ENCODE peak calls at places on chromosomes 2 and 18, in nine cellular contexts. One of them, this sample, is unnamed.

GRCh38 chr18:8411492-8411891 is 197.7 kb upstream of the RAB12 start:
- DNase-seq in neural progenitor cell: no peak
- DNase-seq in mesenchymal stem cell: no peak
- DNase-seq in PC-3: no peak
- DNase-seq in colonic mucosa: no peak
- DNase-seq in astrocyte: no peak
- DNase-seq in HCT116: no peak
- DNase-seq in neuronal stem cell: no peak
- DNase-seq in GM23248: peak; percentile 39
- DNase-seq in this sample: no peak

GRCh38 chr18:33804258-33804657 is 226.2 kb downstream of the ASXL3 start:
- DNase-seq in PC-3: peak; percentile 25
- DNase-seq in HCT116: no peak
- DNase-seq in GM23248: peak; percentile 23
- DNase-seq in mesenchymal stem cell: peak; percentile 29
- DNase-seq in neuronal stem cell: no peak
- DNase-seq in astrocyte: peak; percentile 66
- DNase-seq in colonic mucosa: peak; percentile 32
- DNase-seq in neural progenitor cell: no peak
- DNase-seq in this sample: peak; percentile 66

GRCh38 chr18:47248610-47249343 is 2.7 kb downstream of the SKOR2 start:
- DNase-seq in neuronal stem cell: no peak
- DNase-seq in colonic mucosa: no peak
- DNase-seq in astrocyte: no peak
- DNase-seq in PC-3: no peak
- DNase-seq in HCT116: no peak
- DNase-seq in GM23248: no peak
- DNase-seq in mesenchymal stem cell: no peak
- DNase-seq in neural progenitor cell: peak; percentile 56
- DNase-seq in this sample: no peak

GRCh38 chr18:48348739-48349138 is 60.4 kb downstream of the ZBTB7C start:
- DNase-seq in HCT116: no peak
- DNase-seq in PC-3: no peak
- DNase-seq in GM23248: no peak
- DNase-seq in mesenchymal stem cell: no peak
- DNase-seq in colonic mucosa: no peak
- DNase-seq in neuronal stem cell: no peak
- DNase-seq in neural progenitor cell: no peak
- DNase-seq in astrocyte: no peak
- DNase-seq in this sample: no peak

GRCh38 chr2:98348066-98348561 is 1.9 kb downstream of the CNGA3 start:
- DNase-seq in PC-3: no peak
- DNase-seq in astrocyte: no peak
- DNase-seq in neural progenitor cell: peak; percentile 68
- DNase-seq in neuronal stem cell: peak; percentile 30
- DNase-seq in mesenchymal stem cell: peak; percentile 21
- DNase-seq in GM23248: peak; percentile 18
- DNase-seq in colonic mucosa: no peak
- DNase-seq in HCT116: no peak
- DNase-seq in this sample: no peak

GRCh38 chr18:48045744-48046143 is 115.3 kb upstream of the SMAD2 start:
- DNase-seq in GM23248: no peak
- DNase-seq in HCT116: no peak
- DNase-seq in mesenchymal stem cell: no peak
- DNase-seq in astrocyte: no peak
- DNase-seq in neural progenitor cell: no peak
- DNase-seq in neuronal stem cell: no peak
- DNase-seq in PC-3: no peak
- DNase-seq in colonic mucosa: no peak
- DNase-seq in this sample: no peak

GRCh38 chr2:239994086-239994485 is 31.1 kb downstream of the NDUFA10 start:
- DNase-seq in HCT116: no peak
- DNase-seq in GM23248: no peak
- DNase-seq in neural progenitor cell: no peak
- DNase-seq in neuronal stem cell: no peak
- DNase-seq in PC-3: no peak
- DNase-seq in colonic mucosa: no peak
- DNase-seq in astrocyte: no peak
- DNase-seq in mesenchymal stem cell: no peak
- DNase-seq in this sample: no peak

GRCh38 chr2:54581326-54582039 is 125.4 kb downstream of the SPTBN1 start:
- DNase-seq in mesenchymal stem cell: no peak
- DNase-seq in PC-3: no peak
- DNase-seq in neural progenitor cell: no peak
- DNase-seq in astrocyte: no peak
- DNase-seq in colonic mucosa: no peak
- DNase-seq in GM23248: no peak
- DNase-seq in HCT116: no peak
- DNase-seq in neuronal stem cell: no peak
- DNase-seq in this sample: no peak

GRCh38 chr2:216992056-216992455 is 132.2 kb upstream of the TNP1 start:
- DNase-seq in neuronal stem cell: no peak
- DNase-seq in HCT116: no peak
- DNase-seq in neural progenitor cell: no peak
- DNase-seq in colonic mucosa: no peak
- DNase-seq in GM23248: peak; percentile 7
- DNase-seq in astrocyte: no peak
- DNase-seq in mesenchymal stem cell: peak; percentile 60
- DNase-seq in PC-3: no peak
- DNase-seq in this sample: peak; percentile 24

GRCh38 chr2:30206461-30207430 is 24.6 kb upstream of the LBH start:
- DNase-seq in neuronal stem cell: no peak
- DNase-seq in GM23248: peak; percentile 18
- DNase-seq in colonic mucosa: no peak
- DNase-seq in neural progenitor cell: peak; percentile 23
- DNase-seq in PC-3: no peak
- DNase-seq in mesenchymal stem cell: no peak
- DNase-seq in astrocyte: no peak
- DNase-seq in HCT116: no peak
- DNase-seq in this sample: peak; percentile 17

GRCh38 chr18:52343138-52343537 is 3.1 kb downstream of the DCC start:
- DNase-seq in colonic mucosa: no peak
- DNase-seq in neuronal stem cell: no peak
- DNase-seq in neural progenitor cell: peak; percentile 71
- DNase-seq in HCT116: no peak
- DNase-seq in mesenchymal stem cell: no peak
- DNase-seq in PC-3: peak; percentile 3
- DNase-seq in GM23248: no peak
- DNase-seq in astrocyte: no peak
- DNase-seq in this sample: peak; percentile 8

GRCh38 chr2:96662360-96662759 is 19.8 kb downstream of the FER1L5 start:
- DNase-seq in PC-3: no peak
- DNase-seq in colonic mucosa: no peak
- DNase-seq in HCT116: no peak
- DNase-seq in mesenchymal stem cell: no peak
- DNase-seq in neural progenitor cell: no peak
- DNase-seq in astrocyte: no peak
- DNase-seq in neuronal stem cell: no peak
- DNase-seq in GM23248: no peak
- DNase-seq in this sample: no peak

GRCh38 chr2:96195410-96196071 is 13.1 kb downstream of the STARD7 start:
- DNase-seq in mesenchymal stem cell: peak; percentile 87
- DNase-seq in HCT116: no peak
- DNase-seq in colonic mucosa: peak; percentile 45
- DNase-seq in astrocyte: peak; percentile 83
- DNase-seq in neural progenitor cell: no peak
- DNase-seq in GM23248: peak; percentile 72
- DNase-seq in PC-3: peak; percentile 47
- DNase-seq in neuronal stem cell: no peak
- DNase-seq in this sample: peak; percentile 50

GRCh38 chr2:44927979-44928659 is 13.4 kb upstream of the SIX3 start:
- DNase-seq in neural progenitor cell: peak; percentile 86
- DNase-seq in neuronal stem cell: no peak
- DNase-seq in HCT116: no peak
- DNase-seq in PC-3: no peak
- DNase-seq in astrocyte: no peak
- DNase-seq in GM23248: no peak
- DNase-seq in mesenchymal stem cell: no peak
- DNase-seq in colonic mucosa: no peak
- DNase-seq in this sample: no peak

GRCh38 chr2:25366629-25367028 is 24.9 kb upstream of the DNMT3A start:
- DNase-seq in astrocyte: no peak
- DNase-seq in mesenchymal stem cell: no peak
- DNase-seq in PC-3: no peak
- DNase-seq in colonic mucosa: no peak
- DNase-seq in HCT116: no peak
- DNase-seq in neural progenitor cell: no peak
- DNase-seq in neuronal stem cell: no peak
- DNase-seq in GM23248: no peak
- DNase-seq in this sample: no peak

GRCh38 chr2:237615631-237616249 is 11.6 kb upstream of the LRRFIP1 start:
- DNase-seq in colonic mucosa: no peak
- DNase-seq in mesenchymal stem cell: no peak
- DNase-seq in HCT116: no peak
- DNase-seq in GM23248: no peak
- DNase-seq in neuronal stem cell: no peak
- DNase-seq in neural progenitor cell: no peak
- DNase-seq in astrocyte: no peak
- DNase-seq in PC-3: no peak
- DNase-seq in this sample: no peak

GRCh38 chr2:237614151-237614720 is 13.2 kb upstream of the LRRFIP1 start:
- DNase-seq in GM23248: no peak
- DNase-seq in neuronal stem cell: no peak
- DNase-seq in mesenchymal stem cell: peak; percentile 52
- DNase-seq in HCT116: no peak
- DNase-seq in colonic mucosa: no peak
- DNase-seq in PC-3: no peak
- DNase-seq in astrocyte: peak; percentile 63
- DNase-seq in neural progenitor cell: peak; percentile 37
- DNase-seq in this sample: no peak

GRCh38 chr2:237618449-237618848 is 8.9 kb upstream of the LRRFIP1 start:
- DNase-seq in PC-3: no peak
- DNase-seq in astrocyte: peak; percentile 64
- DNase-seq in neuronal stem cell: no peak
- DNase-seq in colonic mucosa: no peak
- DNase-seq in neural progenitor cell: no peak
- DNase-seq in HCT116: no peak
- DNase-seq in GM23248: peak; percentile 83
- DNase-seq in mesenchymal stem cell: peak; percentile 63
- DNase-seq in this sample: peak; percentile 59

GRCh38 chr2:237616373-237617304 is 10.7 kb upstream of the LRRFIP1 start:
- DNase-seq in colonic mucosa: no peak
- DNase-seq in PC-3: peak; percentile 28
- DNase-seq in neural progenitor cell: no peak
- DNase-seq in astrocyte: peak; percentile 76
- DNase-seq in GM23248: peak; percentile 87
- DNase-seq in neuronal stem cell: no peak
- DNase-seq in mesenchymal stem cell: peak; percentile 79
- DNase-seq in HCT116: no peak
- DNase-seq in this sample: peak; percentile 85

GRCh38 chr2:237617305-237617982 is 9.9 kb upstream of the LRRFIP1 start:
- DNase-seq in astrocyte: no peak
- DNase-seq in mesenchymal stem cell: no peak
- DNase-seq in neural progenitor cell: peak; percentile 45
- DNase-seq in GM23248: no peak
- DNase-seq in neuronal stem cell: no peak
- DNase-seq in colonic mucosa: no peak
- DNase-seq in PC-3: no peak
- DNase-seq in HCT116: no peak
- DNase-seq in this sample: no peak
- H3K4me1 ChIP-seq in astrocyte: peaks cover 34% of the 10 kb centered on the region
- H3K4me1 ChIP-seq in mesenchymal stem cell: peaks cover 13% of the 10 kb centered on the region
- H3K4me1 ChIP-seq in neural progenitor cell: peaks cover 22% of the 10 kb centered on the region
- H3K4me1 ChIP-seq in GM23248: peaks cover 35% of the 10 kb centered on the region
- H3K4me1 ChIP-seq in neuronal stem cell: peaks cover 5% of the 10 kb centered on the region
- H3K4me1 ChIP-seq in colonic mucosa: no peaks in the 10 kb centered on the region
- H3K4me1 ChIP-seq in PC-3: peaks cover 7% of the 10 kb centered on the region
- H3K4me1 ChIP-seq in HCT116: peaks cover 15% of the 10 kb centered on the region
- H3K4me1 ChIP-seq in this sample: peaks cover 28% of the 10 kb centered on the region

GRCh38 chr2:203396667-203397066 is 68.5 kb downstream of the ABI2 start:
- DNase-seq in colonic mucosa: no peak
- DNase-seq in neuronal stem cell: no peak
- DNase-seq in PC-3: no peak
- DNase-seq in HCT116: no peak
- DNase-seq in neural progenitor cell: peak; percentile 39
- DNase-seq in GM23248: no peak
- DNase-seq in astrocyte: no peak
- DNase-seq in mesenchymal stem cell: peak; percentile 11
- DNase-seq in this sample: no peak
- H3K9ac ChIP-seq in colonic mucosa: no peak overlapping the region
- H3K9ac ChIP-seq in neuronal stem cell: no peak overlapping the region
- H3K9ac ChIP-seq in PC-3: no peak overlapping the region
- H3K9ac ChIP-seq in HCT116: no peak overlapping the region
- H3K9ac ChIP-seq in neural progenitor cell: no peak overlapping the region
- H3K9ac ChIP-seq in GM23248: no peak overlapping the region
- H3K9ac ChIP-seq in astrocyte: no peak overlapping the region
- H3K9ac ChIP-seq in mesenchymal stem cell: no peak overlapping the region
- H3K9ac ChIP-seq in this sample: no peak overlapping the region

GRCh38 chr2:63064197-63064596 is 13.6 kb downstream of the OTX1 start:
- DNase-seq in colonic mucosa: no peak
- DNase-seq in PC-3: peak; percentile 27
- DNase-seq in neuronal stem cell: no peak
- DNase-seq in GM23248: no peak
- DNase-seq in astrocyte: no peak
- DNase-seq in neural progenitor cell: no peak
- DNase-seq in mesenchymal stem cell: no peak
- DNase-seq in HCT116: no peak
- DNase-seq in this sample: no peak

GRCh38 chr2:63064661-63065060 is 14.0 kb downstream of the OTX1 start:
- DNase-seq in neuronal stem cell: no peak
- DNase-seq in PC-3: no peak
- DNase-seq in colonic mucosa: no peak
- DNase-seq in GM23248: no peak
- DNase-seq in astrocyte: no peak
- DNase-seq in mesenchymal stem cell: no peak
- DNase-seq in neural progenitor cell: no peak
- DNase-seq in HCT116: no peak
- DNase-seq in this sample: no peak

GRCh38 chr2:63066838-63067237 is 16.2 kb downstream of the OTX1 start:
- DNase-seq in colonic mucosa: no peak
- DNase-seq in mesenchymal stem cell: no peak
- DNase-seq in astrocyte: no peak
- DNase-seq in HCT116: no peak
- DNase-seq in neuronal stem cell: no peak
- DNase-seq in GM23248: no peak
- DNase-seq in PC-3: no peak
- DNase-seq in neural progenitor cell: no peak
- DNase-seq in this sample: no peak

GRCh38 chr2:63071664-63072063 is 21.0 kb downstream of the OTX1 start:
- DNase-seq in astrocyte: no peak
- DNase-seq in neural progenitor cell: no peak
- DNase-seq in HCT116: no peak
- DNase-seq in PC-3: no peak
- DNase-seq in GM23248: no peak
- DNase-seq in neuronal stem cell: no peak
- DNase-seq in colonic mucosa: no peak
- DNase-seq in mesenchymal stem cell: no peak
- DNase-seq in this sample: no peak

GRCh38 chr2:63066265-63066664 is 15.6 kb downstream of the OTX1 start:
- DNase-seq in PC-3: no peak
- DNase-seq in mesenchymal stem cell: no peak
- DNase-seq in HCT116: no peak
- DNase-seq in colonic mucosa: no peak
- DNase-seq in neural progenitor cell: no peak
- DNase-seq in neuronal stem cell: no peak
- DNase-seq in GM23248: no peak
- DNase-seq in astrocyte: no peak
- DNase-seq in this sample: no peak
- H3K27me3 ChIP-seq in PC-3: peaks cover 12% of the 10 kb centered on the region
- H3K27me3 ChIP-seq in mesenchymal stem cell: peaks cover 33% of the 10 kb centered on the region
- H3K27me3 ChIP-seq in HCT116: no peaks in the 10 kb centered on the region
- H3K27me3 ChIP-seq in colonic mucosa: peaks cover 14% of the 10 kb centered on the region
- H3K27me3 ChIP-seq in neural progenitor cell: peaks cover 31% of the 10 kb centered on the region
- H3K27me3 ChIP-seq in neuronal stem cell: peaks cover 66% of the 10 kb centered on the region
- H3K27me3 ChIP-seq in GM23248: peaks cover 83% of the 10 kb centered on the region
- H3K27me3 ChIP-seq in astrocyte: peaks cover 44% of the 10 kb centered on the region
- H3K27me3 ChIP-seq in this sample: peaks cover 52% of the 10 kb centered on the region

GRCh38 chr2:127090281-127091128 is 16.4 kb downstream of the BIN1 start:
- DNase-seq in PC-3: no peak
- DNase-seq in mesenchymal stem cell: no peak
- DNase-seq in neural progenitor cell: no peak
- DNase-seq in colonic mucosa: no peak
- DNase-seq in neuronal stem cell: no peak
- DNase-seq in GM23248: no peak
- DNase-seq in HCT116: no peak
- DNase-seq in astrocyte: no peak
- DNase-seq in this sample: no peak
- H3K4me1 ChIP-seq in PC-3: peaks cover 27% of the 10 kb centered on the region
- H3K4me1 ChIP-seq in mesenchymal stem cell: peaks cover 70% of the 10 kb centered on the region
- H3K4me1 ChIP-seq in neural progenitor cell: peaks cover 27% of the 10 kb centered on the region
- H3K4me1 ChIP-seq in colonic mucosa: peaks cover 1% of the 10 kb centered on the region
- H3K4me1 ChIP-seq in neuronal stem cell: peaks cover 14% of the 10 kb centered on the region
- H3K4me1 ChIP-seq in GM23248: peaks cover 21% of the 10 kb centered on the region
- H3K4me1 ChIP-seq in HCT116: peaks cover 33% of the 10 kb centered on the region
- H3K4me1 ChIP-seq in astrocyte: peaks cover 29% of the 10 kb centered on the region
- H3K4me1 ChIP-seq in this sample: peaks cover 45% of the 10 kb centered on the region

This sample was measured in adipocyte.